ENCODE peak calls at places on chromosomes 3 and 15, in ten cellular contexts. P is Panc1, F is HepG2, J is B cell, N is endothelial cell, B is astrocyte of the spinal cord, L is HFFc6, O is Calu3, A is WTC11, W is foreskin keratinocyte. V is an unnamed sample.

GRCh38 chr3:125398952-125399351 is 23.8 kb upstream of the ZNF148 start:
- DNase-seq in P (no peak), F (no peak), J (no peak), N (no peak), B (no peak), L (no peak), O (peak), A (peak), W (peak), V (no peak)

GRCh38 chr15:98760112-98760826 is 111.9 kb downstream of the IGF1R start:
- DNase-seq in P (no peak), F (no peak), J (no peak), N (no peak), B (no peak), L (no peak), O (no peak), A (no peak), W (peak), V (no peak)

GRCh38 chr3:70832035-70832795 is 519.8 kb upstream of the MDFIC2 start:
- DNase-seq in P (no peak), F (no peak), J (no peak), N (no peak), B (peak), L (peak), O (no peak), A (no peak), W (no peak), V (no peak)

GRCh38 chr3:132187746-132188145 is 129.5 kb upstream of the ACP3 start:
- DNase-seq in P (no peak), F (no peak), J (no peak), N (no peak), B (no peak), L (no peak), O (no peak), A (no peak), W (no peak), V (no peak)

GRCh38 chr3:43418601-43419272 is 132.4 kb downstream of the SNRK start:
- DNase-seq in P (no peak), F (peak), J (no peak), N (no peak), B (peak), L (no peak), O (no peak), A (no peak), W (no peak), V (no peak)

GRCh38 chr3:24837601-24838000 is 343.0 kb upstream of the THRB start:
- DNase-seq in P (no peak), F (no peak), J (no peak), N (no peak), B (no peak), L (no peak), O (no peak), A (no peak), W (no peak), V (no peak)

GRCh38 chr15:60469893-60470641 is 8.9 kb downstream of the ICE2 start:
- DNase-seq in P (no peak), F (peak), J (no peak), N (no peak), B (peak), L (no peak), O (no peak), A (no peak), W (peak), V (no peak)

GRCh38 chr15:52080031-52080430 is 32.5 kb downstream of the BCL2L10 start:
- DNase-seq in P (no peak), F (no peak), J (no peak), N (no peak), B (peak), L (no peak), O (no peak), A (no peak), W (peak), V (no peak)

GRCh38 chr3:37856381-37856780 is 5.3 kb upstream of the CTDSPL start:
- DNase-seq in P (no peak), F (no peak), J (no peak), N (no peak), B (no peak), L (no peak), O (no peak), A (no peak), W (no peak), V (no peak)

GRCh38 chr15:71515375-71516186 is 294.8 kb upstream of the NR2E3 start:
- DNase-seq in P (no peak), F (no peak), J (no peak), N (no peak), B (no peak), L (no peak), O (no peak), A (no peak), W (no peak), V (no peak)

GRCh38 chr3:122060044-122060694 is 5.0 kb downstream of the CD86 start:
- DNase-seq in P (no peak), F (no peak), J (no peak), N (no peak), B (no peak), L (no peak), O (no peak), A (no peak), W (no peak), V (no peak)

GRCh38 chr15:100928632-100929280 is 9.6 kb downstream of the LRRK1 start:
- DNase-seq in P (no peak), F (no peak), J (no peak), N (no peak), B (no peak), L (no peak), O (peak), A (no peak), W (peak), V (no peak)

GRCh38 chr3:78258798-78259197 is 1218.9 kb downstream of the ROBO2 start:
- DNase-seq in P (no peak), F (no peak), J (no peak), N (no peak), B (peak), L (peak), O (no peak), A (no peak), W (peak), V (no peak)

GRCh38 chr3:131795382-131796085 is 239.3 kb downstream of the CPNE4 start:
- DNase-seq in P (no peak), F (no peak), J (no peak), N (no peak), B (peak), L (no peak), O (peak), A (no peak), W (no peak), V (no peak)

GRCh38 chr3:156323466-156323865 is 203.1 kb downstream of the KCNAB1 start:
- DNase-seq in P (no peak), F (no peak), J (no peak), N (no peak), B (peak), L (peak), O (no peak), A (no peak), W (peak), V (no peak)

GRCh38 chr3:64765951-64766350 is 78.2 kb upstream of the ADAMTS9 start:
- DNase-seq in P (no peak), F (no peak), J (no peak), N (no peak), B (no peak), L (no peak), O (no peak), A (no peak), W (no peak), V (no peak)

GRCh38 chr3:139534992-139535879 is 4.3 kb downstream of the RBP1 start:
- DNase-seq in P (no peak), F (peak), J (no peak), N (no peak), B (peak), L (no peak), O (no peak), A (no peak), W (peak), V (no peak)

GRCh38 chr3:188240189-188240981 is 86.4 kb downstream of the LPP start:
- DNase-seq in P (no peak), F (no peak), J (no peak), N (no peak), B (no peak), L (no peak), O (no peak), A (no peak), W (no peak), V (no peak)

GRCh38 chr3:41173926-41174702 is 25.2 kb upstream of the CTNNB1 start:
- DNase-seq in P (no peak), F (no peak), J (no peak), N (no peak), B (no peak), L (no peak), O (no peak), A (no peak), W (no peak), V (no peak)

GRCh38 chr3:49868951-49869454 is 703 bp downstream of the CAMKV start:
- DNase-seq in P (no peak), F (no peak), J (no peak), N (no peak), B (no peak), L (no peak), O (no peak), A (peak), W (no peak), V (no peak)

GRCh38 chr3:105362021-105362665 is 4.6 kb upstream of the ALCAM start:
- DNase-seq in P (no peak), F (no peak), J (no peak), N (no peak), B (peak), L (peak), O (no peak), A (no peak), W (peak), V (no peak)

GRCh38 chr3:14256561-14257342 is 78.1 kb downstream of the LSM3 start:
- DNase-seq in P (no peak), F (no peak), J (no peak), N (no peak), B (no peak), L (no peak), O (no peak), A (peak), W (peak), V (no peak)

GRCh38 chr15:98720577-98720976 is 72.2 kb downstream of the IGF1R start:
- DNase-seq in P (no peak), F (no peak), J (no peak), N (no peak), B (no peak), L (no peak), O (no peak), A (no peak), W (no peak), V (no peak)

GRCh38 chr3:196341142-196341541 is 3.0 kb upstream of the TM4SF19 start:
- DNase-seq in P (no peak), F (no peak), J (no peak), N (no peak), B (peak), L (peak), O (no peak), A (no peak), W (peak), V (no peak)

GRCh38 chr15:58070801-58071418 is 5.4 kb upstream of the ALDH1A2 start:
- DNase-seq in P (peak), F (peak), J (no peak), N (peak), B (peak), L (peak), O (peak), A (peak), W (peak), V (no peak)

GRCh38 chr3:15527031-15527459 is 5.5 kb upstream of the COLQ start:
- DNase-seq in P (no peak), F (peak), J (no peak), N (peak), B (no peak), L (no peak), O (no peak), A (peak), W (no peak), V (no peak)
- TF ChIP-seq CTCF in P (no peak), F (peak), J (peak), N (peak), B (peak), L (peak), O (no peak), A (peak), W (peak), V (peak)

GRCh38 chr15:80240261-80240660 is 11.8 kb downstream of the CTXND1 start:
- DNase-seq in P (no peak), F (no peak), J (no peak), N (no peak), B (no peak), L (no peak), O (no peak), A (no peak), W (no peak), V (no peak)

GRCh38 chr15:80242802-80243201 is 9.2 kb downstream of the CTXND1 start:
- DNase-seq in P (no peak), F (no peak), J (no peak), N (no peak), B (no peak), L (no peak), O (no peak), A (no peak), W (no peak), V (no peak)

GRCh38 chr15:80246425-80246894 is 5.6 kb downstream of the CTXND1 start:
- DNase-seq in P (no peak), F (peak), J (no peak), N (no peak), B (no peak), L (no peak), O (no peak), A (no peak), W (no peak), V (no peak)

GRCh38 chr15:80241508-80241907 is 10.5 kb downstream of the CTXND1 start:
- DNase-seq in P (no peak), F (no peak), J (no peak), N (no peak), B (no peak), L (no peak), O (no peak), A (no peak), W (no peak), V (no peak)

DNA sequence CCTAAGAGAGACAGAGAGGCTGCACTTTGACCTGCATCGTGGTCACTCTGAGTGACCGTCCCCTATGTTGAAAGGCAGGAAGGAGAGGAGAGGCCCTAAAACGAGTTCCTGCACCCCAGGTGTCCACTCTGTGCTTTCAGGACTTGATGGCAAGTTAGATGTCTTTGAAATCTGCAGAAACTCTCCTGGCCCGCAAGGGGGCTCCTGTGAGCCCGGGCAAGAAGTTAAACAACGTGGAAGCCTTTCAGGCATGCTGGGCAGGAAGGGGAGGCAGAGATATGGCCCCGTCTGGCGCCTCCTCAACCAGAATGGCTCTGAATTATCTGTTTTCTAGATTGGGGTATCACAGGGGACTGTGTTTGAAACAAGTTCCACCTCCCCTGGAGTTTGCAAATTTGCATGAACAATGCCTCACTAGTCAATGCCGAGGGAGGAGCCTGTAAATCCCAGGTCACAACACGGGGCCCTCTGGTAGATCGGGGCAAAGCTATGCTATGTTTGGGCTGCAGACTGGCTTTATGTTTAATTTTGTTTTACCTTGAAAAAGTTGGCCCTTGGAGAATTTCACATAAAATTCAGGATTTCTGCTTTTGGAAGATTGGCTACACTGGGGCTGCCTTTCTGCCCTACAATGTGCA is 9.8 kb downstream of the CTXND1 start:
- DNase-seq in P (no peak), F (peak), J (no peak), N (peak), B (no peak), L (peak), O (peak), A (peak), W (no peak), V (no peak)
- TF ChIP-seq CTCF in P (peak), F (peak), J (peak), N (peak), B (peak), L (peak), O (peak), A (peak), W (peak), V (peak)

GRCh38 chr15:92200891-92201290 is 192.8 kb upstream of the ST8SIA2 start:
- DNase-seq in P (no peak), F (no peak), J (no peak), N (no peak), B (no peak), L (no peak), O (no peak), A (no peak), W (no peak), V (no peak)

DNA sequence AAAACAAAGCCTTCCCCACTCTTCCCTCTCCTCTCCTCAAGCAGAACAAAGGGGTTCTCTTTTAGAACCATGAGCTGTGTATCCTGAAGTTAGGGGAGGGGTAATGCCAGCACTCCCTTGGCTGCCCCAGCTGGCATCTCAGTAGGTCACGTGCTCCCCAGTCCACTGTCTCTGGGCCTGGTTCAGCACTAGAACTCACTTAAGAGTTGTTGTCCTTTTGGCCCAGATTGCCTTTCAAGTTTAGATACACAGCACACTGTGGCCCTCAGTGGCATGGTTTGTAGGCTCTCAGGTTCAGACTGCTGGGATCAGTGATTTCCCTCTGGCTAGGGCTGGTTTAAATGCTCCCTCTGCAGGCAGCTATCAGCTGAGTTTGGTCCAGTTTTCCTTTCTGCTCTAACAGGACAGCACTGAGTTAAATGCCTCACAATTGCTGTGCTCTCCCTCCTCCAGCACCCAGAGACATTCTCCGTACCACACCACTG is 188.4 kb upstream of the ST8SIA2 start:
- DNase-seq in P (no peak), F (peak), J (no peak), N (peak), B (no peak), L (no peak), O (peak), A (peak), W (peak), V (no peak)
- TF ChIP-seq CTCF in P (peak), F (peak), J (no peak), N (no peak), B (no peak), L (no peak), O (no peak), A (no peak), W (peak), V (peak)

DNA sequence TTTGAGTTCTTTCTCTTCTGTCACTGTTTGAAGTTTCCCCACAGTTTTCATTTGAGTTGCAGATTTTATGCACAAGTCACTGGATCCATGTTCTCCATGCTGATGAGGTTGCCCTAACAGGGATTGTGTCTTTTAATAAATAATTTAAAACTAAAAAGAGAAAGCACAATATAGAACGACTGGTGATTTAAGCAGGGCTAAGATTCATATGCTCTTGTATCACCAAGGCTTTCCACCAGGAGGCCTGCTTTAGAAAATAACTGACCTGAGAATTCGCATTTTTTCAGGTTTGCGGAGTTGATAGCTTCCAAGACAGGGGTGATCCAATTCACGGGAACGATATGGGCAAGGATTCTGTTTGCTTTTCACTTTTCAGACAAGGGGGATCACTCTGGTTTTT is 252.0 kb upstream of the VEPH1 start:
- DNase-seq in P (no peak), F (no peak), J (no peak), N (no peak), B (no peak), L (no peak), O (no peak), A (no peak), W (no peak), V (no peak)
- TF ChIP-seq CTCF in P (peak), F (no peak), J (no peak), N (peak), B (peak), L (peak), O (peak), A (no peak), W (peak), V (peak)

DNA sequence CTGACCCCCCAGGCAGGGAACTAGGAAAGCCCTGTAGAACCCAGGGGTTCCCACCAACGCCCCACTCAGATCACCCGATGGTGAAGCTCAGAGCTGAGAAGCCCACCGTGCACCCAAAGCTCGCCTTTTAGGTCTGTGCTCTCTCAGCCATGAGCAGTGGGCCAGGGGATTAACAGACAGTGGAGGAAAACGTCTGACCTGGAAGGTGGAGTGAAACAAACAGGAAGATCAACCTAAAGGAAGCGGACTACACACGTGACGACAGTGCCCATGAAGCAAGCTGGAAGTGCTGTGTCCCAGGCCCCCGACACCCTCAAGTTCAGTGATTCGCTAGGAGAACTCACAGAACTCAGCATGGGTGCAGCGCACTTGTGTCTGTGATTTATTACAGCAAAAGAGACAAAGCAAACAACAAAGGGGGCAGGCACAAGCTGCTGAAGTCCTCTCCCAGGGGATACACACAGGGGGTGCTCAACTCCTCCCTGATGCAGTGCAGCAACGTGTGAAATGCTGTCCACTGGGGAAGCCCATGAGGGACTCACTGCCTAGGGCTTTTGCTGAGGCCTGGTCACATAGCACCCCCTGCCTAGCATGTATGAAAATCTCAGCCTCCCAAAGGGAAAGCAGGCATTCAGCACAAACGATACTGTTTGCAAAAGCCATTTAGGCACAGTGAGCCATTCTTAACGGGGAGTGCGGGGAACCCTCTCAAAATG is 43.5 kb downstream of the CFAP92 start:
- DNase-seq in P (no peak), F (peak), J (no peak), N (no peak), B (peak), L (peak), O (peak), A (no peak), W (no peak), V (peak)
- TF ChIP-seq CTCF in P (no peak), F (peak), J (no peak), N (no peak), B (peak), L (peak), O (no peak), A (no peak), W (peak), V (peak)

DNA sequence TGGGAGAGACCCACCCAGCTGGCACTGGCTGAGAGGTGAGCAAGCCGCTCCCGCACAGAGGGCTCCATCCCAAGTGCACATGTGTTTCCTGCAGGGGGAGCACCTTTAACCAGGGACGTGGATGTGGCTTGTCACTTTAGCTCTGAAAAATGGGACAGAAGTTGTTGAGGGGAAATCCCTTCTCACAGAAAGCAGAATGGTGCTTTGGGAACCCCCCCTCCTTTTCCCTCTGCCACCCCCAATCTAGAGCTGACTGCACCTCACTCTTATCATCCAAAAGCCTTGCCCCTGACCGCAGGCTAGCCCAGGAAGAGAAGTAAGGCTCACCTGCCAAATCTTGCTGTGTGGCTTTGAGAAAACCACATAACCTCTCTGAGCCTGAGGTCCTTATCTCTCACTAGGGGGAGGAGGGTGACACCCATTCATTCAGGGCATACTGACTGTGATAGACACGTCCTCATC is 77.9 kb downstream of the RPN1 start:
- DNase-seq in P (no peak), F (peak), J (peak), N (no peak), B (no peak), L (no peak), O (peak), A (peak), W (no peak), V (no peak)
- TF ChIP-seq CTCF in P (no peak), F (peak), J (no peak), N (no peak), B (peak), L (peak), O (peak), A (peak), W (peak), V (peak)

GRCh38 chr3:89049119-89049518 is 58.3 kb upstream of the EPHA3 start:
- DNase-seq in P (no peak), F (peak), J (no peak), N (no peak), B (no peak), L (no peak), O (peak), A (peak), W (peak), V (no peak)
- TF ChIP-seq CTCF in P (no peak), F (peak), J (no peak), N (peak), B (peak), L (peak), O (no peak), A (peak), W (peak), V (peak)

V was measured in chondrocyte.